ENCODE peak calls at places on chromosome 15, in four cellular contexts. Q, K, L and W are unnamed samples.

GRCh38 chr15:66162286-66162685 is 91.3 kb downstream of the MEGF11 start:
- DNase-seq in Q (no peak), K (no peak), L (no peak), W (no peak)

GRCh38 chr15:37872661-37873060 is 61.8 kb upstream of the TMCO5A start:
- DNase-seq in Q (no peak), K (no peak), L (no peak), W (no peak)

GRCh38 chr15:63539517-63539916 is 35.1 kb downstream of the USP3 start:
- DNase-seq in Q (no peak), K (no peak), L (no peak), W (no peak)

GRCh38 chr15:63172376-63173115 is 15.3 kb upstream of the RPS27L start:
- DNase-seq in Q (no peak), K (no peak), L (peak), W (no peak)

GRCh38 chr15:76386178-76386577 is 49.6 kb downstream of the ISL2 start:
- DNase-seq in Q (no peak), K (no peak), L (no peak), W (no peak)

GRCh38 chr15:68995754-68996141 is 18.7 kb upstream of the NOX5 start:
- DNase-seq in Q (no peak), K (no peak), L (no peak), W (no peak)

GRCh38 chr15:90902656-90902995 is 476 bp upstream of the MAN2A2 start:
- DNase-seq in Q (no peak), K (no peak), L (no peak), W (no peak)

GRCh38 chr15:83709246-83709645 is 55.3 kb downstream of the ADAMTSL3 start:
- DNase-seq in Q (no peak), K (no peak), L (no peak), W (no peak)

GRCh38 chr15:29056839-29057450 is 171.2 kb downstream of the APBA2 start:
- DNase-seq in Q (peak), K (no peak), L (no peak), W (no peak)

GRCh38 chr15:90620379-90621134 is 90.8 kb downstream of the CRTC3 start:
- DNase-seq in Q (no peak), K (peak), L (peak), W (no peak)

GRCh38 chr15:45714501-45715488 is 80.0 kb downstream of the SQOR start:
- DNase-seq in Q (peak), K (no peak), L (peak), W (peak)

DNA sequence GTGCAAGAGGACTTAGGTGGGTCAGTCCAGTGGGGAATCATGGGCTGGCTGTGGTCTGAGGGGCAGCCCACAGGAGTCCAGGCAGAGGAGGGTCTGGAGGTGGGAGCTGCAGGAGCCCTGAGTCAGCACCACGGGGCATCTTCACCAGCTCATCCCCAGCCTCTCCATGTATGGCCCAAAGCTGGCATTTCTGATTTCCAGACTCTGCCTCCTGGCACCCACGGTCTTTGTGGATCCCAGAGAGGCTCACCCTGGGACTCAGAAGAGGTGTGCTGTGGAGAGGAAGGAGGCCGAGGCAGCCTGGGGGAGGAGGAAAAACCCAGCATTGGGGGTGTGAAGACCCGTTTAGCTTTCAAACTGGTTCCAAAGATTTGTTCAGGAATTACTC is 64.5 kb upstream of the KLF13 start:
- DNase-seq in Q (no peak), K (no peak), L (no peak), W (no peak)
- TF ChIP-seq CBFB in Q (no peak), K (no peak), L (no peak), W (no peak)

DNA sequence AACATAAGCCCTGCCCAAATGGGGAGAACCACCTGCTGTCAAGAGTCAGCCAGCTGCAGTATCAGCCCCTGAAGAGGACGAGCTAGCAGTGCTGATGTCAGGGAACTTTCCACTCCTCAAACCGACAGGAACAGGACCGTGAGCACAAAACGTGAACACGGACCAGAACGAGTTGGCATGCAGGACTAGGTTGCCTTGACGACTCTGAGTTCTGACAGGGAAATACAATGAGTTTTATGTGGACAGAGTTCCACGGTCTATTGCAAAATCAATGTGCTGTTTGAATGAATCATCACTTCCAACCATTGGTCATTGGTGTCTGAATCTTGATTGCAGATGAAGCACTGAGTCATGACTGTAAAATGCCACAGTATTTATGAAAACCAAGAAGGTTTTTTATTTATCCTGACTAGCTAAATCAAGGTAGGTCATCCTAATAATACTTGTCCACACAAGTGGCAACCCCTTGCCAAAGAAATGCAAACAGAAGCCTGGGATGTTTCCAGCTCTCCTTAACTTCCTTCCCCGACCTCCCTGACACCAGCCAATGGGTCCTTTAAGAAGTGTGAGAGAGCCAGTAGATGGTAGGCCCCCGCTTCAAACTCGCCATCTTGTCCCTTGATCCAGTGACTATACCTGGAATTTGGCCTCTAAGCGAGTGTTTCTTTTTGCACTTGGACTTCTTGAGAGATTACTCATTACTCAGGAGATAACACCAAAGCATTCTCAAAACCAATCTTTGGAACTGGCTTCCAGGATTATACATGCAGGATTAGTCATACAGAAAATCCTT is 119.6 kb downstream of the ASB7 start:
- DNase-seq in Q (no peak), K (no peak), L (no peak), W (peak)
- TF ChIP-seq CBFB in Q (no peak), K (no peak), L (no peak), W (no peak)

GRCh38 chr15:43436395-43436794 is 56.6 kb downstream of the TP53BP1 start:
- DNase-seq in Q (no peak), K (no peak), L (no peak), W (no peak)

GRCh38 chr15:43439268-43439667 is 53.7 kb downstream of the TP53BP1 start:
- DNase-seq in Q (peak), K (no peak), L (no peak), W (peak)

GRCh38 chr15:43441316-43441715 is 51.6 kb downstream of the TP53BP1 start:
- DNase-seq in Q (no peak), K (no peak), L (peak), W (peak)

GRCh38 chr15:43446344-43446743 is 46.6 kb downstream of the TP53BP1 start:
- DNase-seq in Q (no peak), K (no peak), L (no peak), W (no peak)

GRCh38 chr15:43440721-43441281 is 52.2 kb downstream of the TP53BP1 start:
- DNase-seq in Q (no peak), K (peak), L (peak), W (peak)
- TF ChIP-seq CBFB in Q (no peak), K (no peak), L (no peak), W (no peak)

GRCh38 chr15:92843326-92843725 is 56.8 kb upstream of the CHD2 start:
- DNase-seq in Q (no peak), K (no peak), L (no peak), W (no peak)

GRCh38 chr15:92839696-92840095 is 60.4 kb upstream of the CHD2 start:
- DNase-seq in Q (no peak), K (no peak), L (no peak), W (no peak)

GRCh38 chr15:92843819-92844218 is 56.3 kb upstream of the CHD2 start:
- DNase-seq in Q (no peak), K (no peak), L (no peak), W (no peak)

GRCh38 chr15:92845109-92845508 is 55.0 kb upstream of the CHD2 start:
- DNase-seq in Q (no peak), K (peak), L (no peak), W (peak)

GRCh38 chr15:92840149-92840548 is 60.0 kb upstream of the CHD2 start:
- DNase-seq in Q (no peak), K (no peak), L (no peak), W (no peak)
- TF ChIP-seq CBFB in Q (no peak), K (no peak), L (no peak), W (no peak)